ENCODE peak calls at places on chromosomes 1 and 21, in six cellular contexts. U, Y, B, M, R and A are unnamed samples.

GRCh38 chr21:41707231-41707988 is 59.4 kb downstream of the RIPK4 start:
- DNase-seq in U (peak; percentile 45), B (no peak), Y (no peak), R (no peak), M (no peak), A (no peak)

GRCh38 chr1:173202430-173203145 is 4.5 kb downstream of the TNFSF4 start:
- DNase-seq in B (peak; percentile 22), R (no peak), Y (no peak), U (no peak), M (no peak), A (no peak)

GRCh38 chr1:193069748-193070394 is 10.5 kb downstream of the RO60 start:
- DNase-seq in Y (no peak), M (no peak), B (no peak), U (no peak), R (no peak), A (no peak)

GRCh38 chr21:15524855-15525254 is 204.9 kb upstream of the USP25 start:
- DNase-seq in B (no peak), M (no peak), R (no peak), Y (no peak), U (no peak), A (no peak)

GRCh38 chr1:44802306-44803061 is 2.3 kb downstream of the PLK3 start:
- DNase-seq in B (no peak), M (peak; percentile 55), R (peak; percentile 21), U (no peak), Y (no peak), A (peak; percentile 79)

GRCh38 chr1:107250169-107250568 is 109.3 kb downstream of the NTNG1 start:
- DNase-seq in M (no peak), Y (no peak), B (no peak), R (no peak), U (no peak), A (no peak)

GRCh38 chr1:202189919-202190715 is 3.5 kb upstream of the LGR6 start:
- DNase-seq in U (no peak), Y (no peak), R (no peak), B (no peak), M (no peak), A (no peak)

GRCh38 chr1:2198571-2198970 is 4.0 kb upstream of the FAAP20 start:
- DNase-seq in M (no peak), Y (peak; percentile 72), R (no peak), U (no peak), B (peak; percentile 68), A (peak; percentile 85)

GRCh38 chr1:241114699-241115233 is 242.2 kb downstream of the RGS7 start:
- DNase-seq in B (no peak), U (no peak), M (no peak), R (no peak), Y (no peak), A (no peak)

GRCh38 chr1:201597551-201598230 is 58.8 kb downstream of the NAV1 start:
- DNase-seq in Y (peak; percentile 71), B (peak; percentile 96), U (peak; percentile 79), M (peak; percentile 85), R (peak; percentile 53), A (peak; percentile 59)

GRCh38 chr1:206808615-206809014 is 36.3 kb upstream of the IL10 start:
- DNase-seq in B (no peak), Y (no peak), U (no peak), R (no peak), M (peak; percentile 64), A (no peak)

GRCh38 chr1:160251687-160252526 is 10.4 kb downstream of the DCAF8 start:
- DNase-seq in Y (peak; percentile 88), U (peak; percentile 56), M (peak; percentile 80), B (peak; percentile 76), R (peak; percentile 72), A (no peak)

GRCh38 chr21:26124896-26125295 is 45.7 kb downstream of the APP start:
- DNase-seq in U (no peak), B (peak; percentile 40), M (no peak), R (no peak), Y (no peak), A (no peak)

GRCh38 chr1:230110971-230111370 is 43.9 kb downstream of the GALNT2 start:
- DNase-seq in U (no peak), Y (no peak), M (no peak), R (no peak), B (no peak), A (no peak)

GRCh38 chr1:66416295-66416694 is 117.7 kb upstream of the SGIP1 start:
- DNase-seq in Y (no peak), B (no peak), U (no peak), R (no peak), M (no peak), A (no peak)

GRCh38 chr1:182905321-182905720 is 47.6 kb downstream of the SHCBP1L start:
- DNase-seq in M (no peak), U (no peak), B (no peak), R (no peak), Y (no peak), A (no peak)

GRCh38 chr1:1366699-1367067 is 8.3 kb downstream of the AURKAIP1 start:
- DNase-seq in U (no peak), B (no peak), M (no peak), Y (no peak), R (no peak), A (no peak)

GRCh38 chr1:161335796-161336195 is 21.6 kb downstream of the SDHC start:
- DNase-seq in Y (no peak), R (no peak), U (no peak), M (no peak), B (no peak), A (no peak)

GRCh38 chr1:16067127-16067768 is 6.2 kb downstream of the FAM131C start:
- DNase-seq in R (no peak), Y (no peak), U (no peak), M (peak; percentile 69), B (peak; percentile 96), A (no peak)

GRCh38 chr1:54851928-54852524 is 35.0 kb downstream of the DHCR24 start:
- DNase-seq in B (no peak), U (no peak), M (no peak), R (no peak), Y (no peak), A (no peak)

GRCh38 chr1:30636621-30637020 is 86.8 kb downstream of the MATN1 start:
- DNase-seq in B (no peak), U (no peak), M (no peak), R (no peak), Y (peak; percentile 52), A (no peak)

GRCh38 chr1:241738284-241738683 is 86.2 kb downstream of the WDR64 start:
- DNase-seq in M (no peak), U (no peak), B (no peak), R (no peak), Y (no peak), A (no peak)

GRCh38 chr1:207810173-207810572 is 58.3 kb downstream of the CD46 start:
- DNase-seq in M (no peak), U (no peak), B (no peak), R (no peak), Y (no peak), A (no peak)

GRCh38 chr1:109516872-109517271 is 7.3 kb upstream of the AMIGO1 start:
- DNase-seq in U (no peak), R (no peak), Y (no peak), B (no peak), M (peak; percentile 84), A (no peak)

GRCh38 chr1:119477710-119478109 is 29.3 kb upstream of the HSD3B1 start:
- DNase-seq in U (no peak), R (no peak), M (no peak), B (no peak), Y (no peak), A (no peak)

GRCh38 chr1:78005755-78006154 is 1.0 kb downstream of the DNAJB4 start:
- DNase-seq in B (peak; percentile 40), Y (no peak), M (no peak), U (no peak), R (no peak), A (no peak)

GRCh38 chr21:34844924-34845238 is 176.1 kb downstream of the CLIC6 start:
- DNase-seq in U (no peak), Y (no peak), R (no peak), B (no peak), M (no peak), A (no peak)

GRCh38 chr21:46431884-46432488 is 26.7 kb upstream of the DIP2A start:
- DNase-seq in M (no peak), B (no peak), Y (no peak), U (no peak), R (no peak), A (no peak)

GRCh38 chr21:28253378-28253777 is 739.3 kb downstream of the LTN1 start:
- DNase-seq in M (no peak), Y (no peak), R (no peak), U (no peak), B (no peak), A (no peak)

GRCh38 chr1:155078496-155079209 is at the start of gene EFNA3:
- DNase-seq in R (peak; percentile 78), M (peak; percentile 85), Y (peak; percentile 79), B (peak; percentile 63), U (peak; percentile 66), A (peak; percentile 87)
- TF ChIP-seq POLR2A in R (no peak), M (no peak), Y (no peak), B (no peak), U (no peak), A (no peak)

GRCh38 chr1:9425859-9426258 is 113.4 kb upstream of the SLC25A33 start:
- DNase-seq in M (no peak), U (no peak), R (no peak), B (no peak), Y (no peak), A (no peak)
- H3K4me1 ChIP-seq in M (peaks cover 6% of the 10 kb centered on the region), U (no peaks in the 10 kb centered on the region), R (peaks cover 8% of the 10 kb centered on the region), B (peaks cover 20% of the 10 kb centered on the region), Y (peaks cover 7% of the 10 kb centered on the region), A (peaks cover 75% of the 10 kb centered on the region)

DNA sequence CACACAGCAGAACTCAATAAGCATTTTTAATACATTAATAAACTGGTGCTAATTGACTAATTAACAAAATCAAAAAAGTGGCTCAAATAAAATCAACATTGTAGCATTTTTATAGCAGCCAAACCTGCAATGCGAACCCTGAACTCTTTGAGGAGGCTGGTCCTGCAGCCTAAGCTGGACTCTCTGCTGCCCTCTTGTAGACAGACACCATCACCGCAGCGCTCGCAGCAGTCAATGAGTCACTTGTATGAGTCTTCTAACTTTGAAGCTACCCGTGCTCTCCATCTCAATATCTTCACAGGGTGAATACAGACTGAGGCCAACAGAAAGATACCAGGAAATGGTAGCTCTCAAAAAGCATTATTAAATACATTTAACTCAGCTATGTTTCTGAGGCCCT is 9.7 kb upstream of the KRTAP7-1 start:
- DNase-seq in R (no peak), M (no peak), B (peak; percentile 52), Y (no peak), U (no peak), A (no peak)
- TF ChIP-seq CTCF in R (no peak), M (no peak), B (peak; percentile 40), Y (no peak), U (no peak), A (no peak)

DNA sequence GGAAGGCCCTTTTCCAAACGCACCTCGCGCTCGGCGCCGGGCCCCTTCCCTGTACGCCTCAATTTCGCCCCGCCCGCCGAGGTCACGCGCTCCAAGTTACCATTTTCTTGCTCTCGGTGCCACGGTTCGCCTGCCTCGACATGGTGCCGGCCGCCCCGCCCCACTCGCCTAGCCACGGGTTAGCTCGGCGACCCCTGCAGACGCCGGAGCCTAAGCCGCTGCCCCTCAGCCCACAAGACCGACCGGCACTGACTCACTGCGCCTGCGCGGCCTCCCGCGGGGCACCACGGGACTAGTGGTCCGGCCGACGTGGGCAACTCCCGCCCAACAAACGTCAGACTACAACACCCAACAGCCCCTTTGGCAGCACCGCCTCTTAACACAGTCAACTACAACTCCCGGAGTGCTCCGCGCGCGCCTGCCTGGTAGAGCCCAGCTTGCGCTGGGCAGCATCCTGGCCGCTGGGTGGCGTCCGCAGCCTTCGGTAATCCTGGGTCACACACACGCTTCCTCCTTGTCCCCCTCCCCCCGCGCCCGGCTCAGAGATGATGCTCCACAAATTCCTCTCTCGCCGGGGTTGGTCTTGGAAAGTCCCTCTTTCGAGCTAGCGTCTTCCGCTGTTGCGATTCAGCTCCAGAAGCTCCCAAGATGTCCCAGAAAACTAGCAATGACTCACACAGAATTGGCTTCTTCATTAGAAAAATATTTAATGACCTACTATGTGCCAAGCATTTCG is at the start of gene TRAPPC3:
- DNase-seq in R (peak; percentile 100), B (peak; percentile 100), Y (peak; percentile 100), M (peak; percentile 100), U (peak; percentile 100), A (peak; percentile 100)
- TF ChIP-seq POLR2A in R (no peak), B (peak; percentile 89), Y (peak; percentile 87), M (peak; percentile 72), U (peak; percentile 89), A (peak; percentile 27)